ENCODE peak calls at places on chromosome 22, in eight cellular contexts. R, L, I, P, A, Q, Y and X are unnamed samples.

GRCh38 chr22:10961043-10961860 is 4566.7 kb upstream of the OR11H1 start:
- DNase-seq in R (no peak), L (no peak), I (no peak), P (no peak), A (no peak), Q (no peak), Y (no peak), X (no peak)

GRCh38 chr22:28563636-28564035 is 116.0 kb downstream of the TTC28 start:
- DNase-seq in R (no peak), L (no peak), I (no peak), P (no peak), A (no peak), Q (no peak), Y (no peak), X (no peak)

GRCh38 chr22:45846952-45847351 is 130.0 kb downstream of the WNT7B start:
- DNase-seq in R (no peak), L (no peak), I (no peak), P (no peak), A (peak), Q (no peak), Y (no peak), X (no peak)

GRCh38 chr22:35404176-35404575 is 4.2 kb downstream of the MCM5 start:
- DNase-seq in R (no peak), L (no peak), I (no peak), P (no peak), A (no peak), Q (no peak), Y (no peak), X (no peak)

GRCh38 chr22:17477401-17477833 is 85.9 kb upstream of the SLC25A18 start:
- DNase-seq in R (no peak), L (peak), I (no peak), P (no peak), A (peak), Q (no peak), Y (no peak), X (no peak)

GRCh38 chr22:46561435-46561905 is 24.1 kb upstream of the CELSR1 start:
- DNase-seq in R (no peak), L (peak), I (no peak), P (no peak), A (peak), Q (no peak), Y (peak), X (peak)

GRCh38 chr22:31122196-31122531 is 602 bp upstream of the INPP5J start:
- DNase-seq in R (no peak), L (no peak), I (no peak), P (no peak), A (no peak), Q (no peak), Y (peak), X (no peak)

GRCh38 chr22:35467788-35468187 is 67.8 kb downstream of the MCM5 start:
- DNase-seq in R (no peak), L (no peak), I (peak), P (peak), A (peak), Q (peak), Y (no peak), X (no peak)

GRCh38 chr22:35409783-35410662 is 10.1 kb downstream of the MCM5 start:
- DNase-seq in R (no peak), L (peak), I (peak), P (no peak), A (no peak), Q (no peak), Y (no peak), X (peak)

GRCh38 chr22:17890245-17890671 is 116.0 kb upstream of the BID start:
- DNase-seq in R (no peak), L (no peak), I (peak), P (no peak), A (no peak), Q (no peak), Y (no peak), X (no peak)

GRCh38 chr22:19674129-19674928 is 40.0 kb upstream of the SEPTIN5 start:
- DNase-seq in R (no peak), L (no peak), I (no peak), P (no peak), A (no peak), Q (no peak), Y (no peak), X (no peak)

GRCh38 chr22:22010358-22010757 is 27.8 kb upstream of the TOP3B start:
- DNase-seq in R (no peak), L (no peak), I (no peak), P (no peak), A (no peak), Q (no peak), Y (no peak), X (no peak)

GRCh38 chr22:42066133-42066761 is 4.4 kb downstream of the NAGA start:
- DNase-seq in R (no peak), L (no peak), I (no peak), P (no peak), A (no peak), Q (no peak), Y (no peak), X (no peak)

GRCh38 chr22:46649176-46650077 is 29.2 kb downstream of the GRAMD4 start:
- DNase-seq in R (no peak), L (no peak), I (no peak), P (no peak), A (no peak), Q (peak), Y (no peak), X (no peak)

GRCh38 chr22:35480627-35481565 is 59.7 kb upstream of the RASD2 start:
- DNase-seq in R (no peak), L (no peak), I (peak), P (peak), A (no peak), Q (peak), Y (peak), X (no peak)

GRCh38 chr22:32612834-32613233 is 138.2 kb downstream of the FBXO7 start:
- DNase-seq in R (no peak), L (peak), I (no peak), P (no peak), A (no peak), Q (no peak), Y (no peak), X (no peak)

DNA sequence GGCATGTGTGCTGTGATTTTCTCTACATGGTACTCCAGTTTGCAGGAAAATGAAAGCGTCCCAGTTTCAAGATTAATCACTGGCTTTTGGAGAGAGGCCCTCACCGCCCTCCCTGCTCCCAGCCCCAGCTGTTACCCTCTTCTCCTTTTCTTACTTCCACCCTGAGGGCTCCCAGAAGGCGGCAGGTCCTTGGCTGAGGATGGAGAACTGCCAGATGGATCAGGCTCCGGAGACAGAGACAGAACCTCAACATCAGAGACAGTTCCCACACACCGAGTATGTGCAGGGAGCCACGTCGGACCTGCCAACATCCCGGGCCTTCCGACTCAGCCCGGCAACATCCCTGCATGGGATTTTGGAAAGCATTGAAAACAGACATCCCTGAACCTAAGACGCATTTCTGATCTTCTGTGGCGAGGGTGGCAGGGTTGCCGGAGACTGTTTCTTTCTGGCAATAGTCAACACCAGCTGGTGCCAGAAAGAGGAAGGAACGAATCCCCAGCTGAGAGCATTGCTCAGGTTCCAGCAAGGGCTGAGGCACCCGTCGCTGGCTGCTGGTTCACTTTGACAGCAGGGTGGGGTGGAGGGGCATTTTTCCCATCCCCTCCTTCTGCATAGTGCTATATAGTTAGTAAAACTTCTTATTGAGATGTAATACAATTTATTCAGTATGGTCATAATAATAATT is 467.1 kb downstream of the MIAT start:
- DNase-seq in R (peak), L (peak), I (peak), P (no peak), A (no peak), Q (peak), Y (no peak), X (no peak)
- H3K4me3 ChIP-seq in R (peak), L (no peak), I (no peak), P (no peak), A (no peak), Q (peak), Y (no peak), X (no peak)

GRCh38 chr22:47850644-47851151 is 1088.2 kb downstream of the TBC1D22A start:
- DNase-seq in R (no peak), L (no peak), I (no peak), P (no peak), A (no peak), Q (no peak), Y (no peak), X (no peak)

GRCh38 chr22:47848384-47848920 is 1086.0 kb downstream of the TBC1D22A start:
- DNase-seq in R (no peak), L (no peak), I (no peak), P (no peak), A (no peak), Q (peak), Y (no peak), X (no peak)

GRCh38 chr22:47846206-47846605 is 1083.8 kb downstream of the TBC1D22A start:
- DNase-seq in R (no peak), L (no peak), I (no peak), P (no peak), A (no peak), Q (no peak), Y (no peak), X (no peak)

GRCh38 chr22:47851586-47851985 is 1089.1 kb downstream of the TBC1D22A start:
- DNase-seq in R (no peak), L (no peak), I (no peak), P (no peak), A (no peak), Q (no peak), Y (no peak), X (no peak)

GRCh38 chr22:47847281-47847890 is 1084.9 kb downstream of the TBC1D22A start:
- DNase-seq in R (no peak), L (no peak), I (no peak), P (no peak), A (no peak), Q (no peak), Y (no peak), X (no peak)
- TF ChIP-seq CTCF in R (no peak), L (no peak), I (no peak), P (no peak), A (no peak), Q (no peak), Y (no peak), X (no peak)

GRCh38 chr22:49847751-49848689 is 5.6 kb upstream of the ZBED4 start:
- DNase-seq in R (no peak), L (peak), I (peak), P (no peak), A (peak), Q (no peak), Y (no peak), X (no peak)
- H3K4me3 ChIP-seq in R (peak), L (peak), I (peak), P (peak), A (peak), Q (no peak), Y (no peak), X (no peak)

GRCh38 chr22:27430799-27431480 is 370.6 kb downstream of the MN1 start:
- DNase-seq in R (no peak), L (no peak), I (no peak), P (no peak), A (no peak), Q (no peak), Y (no peak), X (no peak)
- TF ChIP-seq CTCF in R (no peak), L (no peak), I (no peak), P (no peak), A (no peak), Q (no peak), Y (no peak), X (no peak)

GRCh38 chr22:24954114-24954463 is 1.6 kb downstream of the KIAA1671 start:
- DNase-seq in R (no peak), L (no peak), I (no peak), P (no peak), A (peak), Q (no peak), Y (no peak), X (no peak)
- H3K4me3 ChIP-seq in R (peak), L (no peak), I (peak), P (peak), A (peak), Q (no peak), Y (peak), X (no peak)

GRCh38 chr22:39306456-39307361 is 12.7 kb downstream of the RPL3 start:
- DNase-seq in R (no peak), L (peak), I (peak), P (no peak), A (peak), Q (no peak), Y (no peak), X (no peak)
- TF ChIP-seq CTCF in R (no peak), L (peak), I (no peak), P (no peak), A (peak), Q (peak), Y (peak), X (peak)

DNA sequence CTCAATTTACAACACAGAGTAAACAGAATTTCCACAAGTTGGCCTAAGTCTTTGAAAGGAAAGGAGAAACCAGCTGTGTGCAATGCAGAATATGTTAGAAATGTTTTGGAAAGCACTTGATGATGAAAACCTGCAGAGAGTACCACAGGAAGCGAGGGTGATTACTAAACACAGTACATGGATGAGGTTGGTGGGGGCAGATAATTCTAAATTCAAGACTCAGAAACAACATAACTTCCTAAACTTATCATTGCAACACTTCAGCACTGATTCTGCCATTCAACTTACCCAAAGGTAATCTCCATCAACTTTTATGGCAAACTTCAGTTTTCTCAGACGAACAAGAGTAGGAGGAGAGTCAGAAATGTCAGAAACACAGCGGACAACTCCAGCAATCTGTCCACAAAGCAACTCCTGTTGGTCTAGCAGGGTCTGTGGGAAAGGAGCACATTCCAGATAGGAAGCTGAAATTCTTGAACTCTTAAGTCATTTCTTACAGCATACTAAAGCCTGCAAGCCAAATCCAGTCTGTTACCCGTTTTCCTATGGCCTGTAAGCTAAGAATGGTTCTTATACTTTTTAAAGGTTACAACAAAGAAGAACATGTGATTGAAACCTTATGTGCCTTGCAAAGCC is 6.8 kb downstream of the HPS4 start:
- DNase-seq in R (no peak), L (peak), I (no peak), P (no peak), A (no peak), Q (peak), Y (no peak), X (no peak)
- H3K4me3 ChIP-seq in R (no peak), L (no peak), I (no peak), P (no peak), A (no peak), Q (no peak), Y (no peak), X (no peak)

GRCh38 chr22:43923631-43924548 is at the start of gene PNPLA3:
- DNase-seq in R (peak), L (peak), I (peak), P (peak), A (peak), Q (peak), Y (peak), X (no peak)
- TF ChIP-seq CTCF in R (no peak), L (no peak), I (no peak), P (no peak), A (peak), Q (peak), Y (peak), X (no peak)

DNA sequence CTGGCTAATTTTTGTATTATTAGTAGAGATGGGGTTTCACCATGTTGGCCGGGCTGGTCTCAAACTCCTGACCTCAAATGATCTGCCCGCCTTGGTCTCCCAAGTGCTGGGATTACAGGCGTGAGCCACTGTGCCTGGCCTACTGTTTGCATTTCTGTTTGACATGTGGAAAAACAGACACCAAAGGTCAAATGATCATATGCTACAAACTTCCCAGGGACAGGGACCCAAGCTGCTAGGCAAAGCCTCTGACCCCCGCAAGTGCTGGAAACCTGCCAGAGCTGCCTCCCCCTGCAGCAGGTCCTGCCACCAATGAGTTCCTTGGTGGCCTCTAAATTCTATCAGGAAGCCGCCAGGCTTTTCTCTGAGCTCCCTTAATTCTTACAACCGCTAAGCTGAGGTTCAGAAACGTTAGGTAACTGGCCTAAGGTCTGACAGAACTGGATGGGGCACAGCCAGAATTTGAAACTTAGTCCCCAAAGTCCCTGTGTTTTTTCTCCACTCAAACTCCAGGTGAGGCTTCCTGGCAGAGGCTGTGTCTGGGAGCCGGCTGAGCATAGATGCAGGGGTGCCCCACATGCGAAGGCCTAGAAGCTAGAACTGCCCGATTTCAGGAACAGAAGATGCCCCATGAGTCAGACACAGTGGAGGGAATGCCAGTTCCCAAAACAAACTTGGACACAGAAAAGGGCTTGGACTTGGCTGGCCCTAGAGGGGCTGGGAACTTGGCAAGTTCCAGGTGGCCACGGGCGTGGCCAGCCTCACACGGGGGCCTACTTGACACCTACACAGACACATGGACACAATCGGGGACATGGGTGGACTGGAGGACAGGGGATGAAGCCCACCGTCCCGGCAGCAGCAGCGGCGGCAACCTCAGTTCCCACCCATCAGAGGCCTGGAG is 7.4 kb downstream of the CSNK1E start:
- DNase-seq in R (peak), L (no peak), I (no peak), P (no peak), A (no peak), Q (peak), Y (no peak), X (no peak)
- H3K4me3 ChIP-seq in R (peak), L (no peak), I (no peak), P (no peak), A (no peak), Q (peak), Y (no peak), X (no peak)

DNA sequence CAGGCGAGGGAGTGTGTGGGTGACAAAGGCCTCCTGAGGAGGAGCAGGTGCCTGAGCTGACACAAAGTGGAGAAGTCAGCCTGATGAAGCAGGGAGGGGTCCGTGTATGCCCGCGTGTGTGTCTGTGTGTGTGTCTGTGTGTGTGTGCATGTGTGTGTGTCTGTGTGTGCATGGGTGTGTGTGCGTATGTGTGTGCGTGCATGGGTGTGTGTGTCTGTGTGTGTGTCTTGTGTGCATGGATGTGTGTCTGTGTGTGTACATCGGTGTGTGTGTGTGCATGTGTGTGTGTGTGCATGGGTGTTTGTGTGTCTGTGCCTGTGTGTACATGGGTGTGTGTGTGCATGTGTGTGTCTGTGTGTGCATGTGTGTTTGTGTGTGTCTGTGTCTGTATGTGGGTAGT is 65.6 kb upstream of the EIF3D start:
- DNase-seq in R (no peak), L (no peak), I (no peak), P (no peak), A (no peak), Q (no peak), Y (no peak), X (no peak)
- TF ChIP-seq CTCF in R (no peak), L (no peak), I (no peak), P (no peak), A (no peak), Q (no peak), Y (no peak), X (no peak)